ENCODE peak calls at places on chromosomes 7 and 10, in seven cellular contexts. J is A549, N is H4, V is iris pigment epithelial cell, E is WTC11, G is lung, L is AG20443. A is an unnamed sample.

GRCh38 chr10:94065344-94065743 is 71.6 kb downstream of the PLCE1 start:
- DNase-seq in J (no peak), N (no peak), V (peak), E (no peak), G (no peak), L (peak), A (no peak)

GRCh38 chr10:98269435-98269912 is 1.5 kb upstream of the LOXL4 start:
- DNase-seq in J (peak), N (peak), V (peak), E (no peak), G (peak), L (peak), A (peak)

GRCh38 chr7:49001610-49002033 is 77.3 kb downstream of the CDC14C start:
- DNase-seq in J (peak), N (peak), V (peak), E (peak), G (no peak), L (peak), A (peak)

GRCh38 chr10:63681965-63682704 is 160.9 kb downstream of the REEP3 start:
- DNase-seq in J (no peak), N (peak), V (peak), E (no peak), G (no peak), L (peak), A (no peak)

GRCh38 chr10:116183733-116184447 is 89.1 kb downstream of the GFRA1 start:
- DNase-seq in J (no peak), N (peak), V (peak), E (peak), G (no peak), L (peak), A (no peak)

GRCh38 chr10:132570771-132571564 is 33.4 kb downstream of the INPP5A start:
- DNase-seq in J (no peak), N (no peak), V (no peak), E (peak), G (no peak), L (no peak), A (no peak)

GRCh38 chr7:155766386-155766785 is 45.9 kb downstream of the SHH start:
- DNase-seq in J (no peak), N (no peak), V (no peak), E (no peak), G (no peak), L (no peak), A (no peak)

GRCh38 chr7:36232555-36232954 is 79.5 kb downstream of the EEPD1 start:
- DNase-seq in J (no peak), N (no peak), V (no peak), E (no peak), G (no peak), L (no peak), A (no peak)

GRCh38 chr10:81978238-81978637 is 103.2 kb downstream of the NRG3 start:
- DNase-seq in J (no peak), N (peak), V (peak), E (no peak), G (no peak), L (no peak), A (no peak)

A was measured in osteoblast.